ENCODE peak calls at places on chromosomes 6 and 20, in eight cellular contexts. G is PC-3, B is ovary, S is H9, V is AG10803, X is endothelial cell of umbilical vein, J is body of pancreas, N is fibroblast of the aortic adventitia. W is an unnamed sample.

GRCh38 chr20:58629213-58629575 is 21.9 kb upstream of the STX16 start:
- DNase-seq in B (no peak), S (no peak), G (no peak), X (no peak), V (no peak), J (no peak), N (no peak), W (no peak)

GRCh38 chr6:13762648-13763441 is 51.2 kb upstream of the RANBP9 start:
- DNase-seq in J (no peak), V (peak; percentile 99), S (no peak), X (no peak), G (no peak), B (peak; percentile 52), N (peak; percentile 96), W (peak; percentile 88)

GRCh38 chr6:31214516-31214915 is 44.0 kb upstream of the POU5F1 start:
- DNase-seq in X (no peak), J (no peak), B (no peak), N (no peak), G (peak; percentile 10), V (no peak), S (no peak), W (no peak)

GRCh38 chr6:167227984-167228383 is 63.1 kb upstream of the UNC93A start:
- DNase-seq in S (peak; percentile 75), N (no peak), J (no peak), B (no peak), X (no peak), G (no peak), V (no peak), W (no peak)

GRCh38 chr6:3635482-3635881 is 116.0 kb downstream of the PXDC1 start:
- DNase-seq in B (no peak), J (no peak), V (no peak), G (no peak), X (no peak), N (no peak), S (no peak), W (no peak)

GRCh38 chr6:107128175-107128574 is 12.9 kb upstream of the BEND3 start:
- DNase-seq in J (no peak), X (no peak), G (no peak), S (no peak), B (no peak), N (peak; percentile 63), V (peak; percentile 52), W (peak; percentile 32)

GRCh38 chr6:170210651-170211403 is 80.1 kb downstream of the DLL1 start:
- DNase-seq in N (no peak), S (no peak), X (no peak), B (no peak), V (no peak), J (no peak), G (no peak), W (no peak)

GRCh38 chr20:48329676-48330644 is 497.8 kb downstream of the PREX1 start:
- DNase-seq in S (peak; percentile 55), X (peak; percentile 38), J (no peak), G (peak; percentile 80), N (peak; percentile 36), B (no peak), V (no peak), W (peak; percentile 22)

GRCh38 chr6:315921-316752 is 23.9 kb downstream of the DUSP22 start:
- DNase-seq in X (no peak), J (no peak), N (no peak), B (no peak), G (no peak), V (peak; percentile 22), S (no peak), W (no peak)

GRCh38 chr6:18748314-18748713 is 361.2 kb downstream of the RNF144B start:
- DNase-seq in V (no peak), J (no peak), N (no peak), G (no peak), B (no peak), S (no peak), X (no peak), W (no peak)

GRCh38 chr6:136959471-136959891 is 37.4 kb downstream of the SLC35D3 start:
- DNase-seq in J (no peak), X (no peak), S (peak; percentile 79), B (no peak), N (no peak), V (no peak), G (no peak), W (no peak)

GRCh38 chr6:9507136-9507895 is 907.6 kb downstream of the TFAP2A start:
- DNase-seq in N (no peak), J (no peak), B (no peak), G (no peak), V (no peak), X (no peak), S (no peak), W (no peak)

GRCh38 chr20:1669304-1669703 is 11.7 kb upstream of the SIRPG start:
- DNase-seq in V (peak; percentile 16), N (no peak), J (no peak), X (no peak), B (no peak), S (no peak), G (no peak), W (peak; percentile 16)

GRCh38 chr20:584375-585301 is 25.5 kb downstream of the TCF15 start:
- DNase-seq in V (no peak), J (no peak), S (no peak), G (peak; percentile 27), N (no peak), X (no peak), B (no peak), W (peak; percentile 8)

GRCh38 chr20:588476-588875 is 21.6 kb downstream of the TCF15 start:
- DNase-seq in X (no peak), V (no peak), N (no peak), G (no peak), B (no peak), J (no peak), S (no peak), W (no peak)

GRCh38 chr20:592506-592905 is 17.6 kb downstream of the TCF15 start:
- DNase-seq in X (no peak), V (no peak), S (no peak), N (no peak), G (no peak), B (no peak), J (no peak), W (no peak)

GRCh38 chr20:591941-592340 is 18.2 kb downstream of the TCF15 start:
- DNase-seq in G (no peak), S (no peak), V (no peak), N (no peak), X (no peak), B (no peak), J (no peak), W (no peak)

DNA sequence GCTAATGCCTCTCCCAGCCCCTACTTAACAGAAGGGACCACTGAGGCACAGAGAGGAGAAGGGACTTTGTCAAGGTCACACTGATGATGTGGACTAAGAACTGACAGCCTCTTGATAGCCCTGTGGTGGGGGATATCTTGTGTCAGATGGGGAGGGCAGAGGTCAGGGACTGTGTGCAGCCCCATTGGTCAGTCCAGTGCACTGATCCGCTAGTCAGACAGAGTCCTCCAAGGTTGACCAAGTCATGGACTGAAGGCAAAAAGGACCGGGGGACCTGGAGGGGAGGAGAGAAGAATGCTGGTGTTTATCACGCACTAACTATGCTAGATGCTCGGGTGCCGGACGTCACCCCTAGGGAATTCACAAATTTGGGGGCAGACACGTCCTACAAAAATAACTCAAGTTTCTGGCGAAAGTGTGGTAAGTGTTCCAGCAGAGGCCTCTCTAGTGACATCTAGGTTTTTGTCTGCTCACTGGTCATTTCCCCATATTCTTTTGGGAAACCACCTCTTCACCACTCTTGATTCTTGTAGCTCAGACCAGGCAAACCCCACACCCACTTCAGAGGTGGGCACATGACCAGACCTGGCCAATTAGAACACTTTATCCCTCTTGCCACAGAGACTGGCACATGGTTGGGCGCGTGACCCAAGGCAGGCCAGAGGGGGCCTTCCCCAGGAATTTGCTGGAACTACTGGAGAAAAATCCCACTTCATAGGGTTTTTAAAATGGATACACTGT is 21.0 kb downstream of the TCF15 start:
- DNase-seq in J (no peak), G (no peak), V (no peak), B (no peak), N (no peak), S (no peak), X (no peak), W (no peak)
- TF ChIP-seq CTCF in J (no peak), G (no peak), V (no peak), B (no peak), N (no peak), S (no peak), X (no peak), W (no peak)

DNA sequence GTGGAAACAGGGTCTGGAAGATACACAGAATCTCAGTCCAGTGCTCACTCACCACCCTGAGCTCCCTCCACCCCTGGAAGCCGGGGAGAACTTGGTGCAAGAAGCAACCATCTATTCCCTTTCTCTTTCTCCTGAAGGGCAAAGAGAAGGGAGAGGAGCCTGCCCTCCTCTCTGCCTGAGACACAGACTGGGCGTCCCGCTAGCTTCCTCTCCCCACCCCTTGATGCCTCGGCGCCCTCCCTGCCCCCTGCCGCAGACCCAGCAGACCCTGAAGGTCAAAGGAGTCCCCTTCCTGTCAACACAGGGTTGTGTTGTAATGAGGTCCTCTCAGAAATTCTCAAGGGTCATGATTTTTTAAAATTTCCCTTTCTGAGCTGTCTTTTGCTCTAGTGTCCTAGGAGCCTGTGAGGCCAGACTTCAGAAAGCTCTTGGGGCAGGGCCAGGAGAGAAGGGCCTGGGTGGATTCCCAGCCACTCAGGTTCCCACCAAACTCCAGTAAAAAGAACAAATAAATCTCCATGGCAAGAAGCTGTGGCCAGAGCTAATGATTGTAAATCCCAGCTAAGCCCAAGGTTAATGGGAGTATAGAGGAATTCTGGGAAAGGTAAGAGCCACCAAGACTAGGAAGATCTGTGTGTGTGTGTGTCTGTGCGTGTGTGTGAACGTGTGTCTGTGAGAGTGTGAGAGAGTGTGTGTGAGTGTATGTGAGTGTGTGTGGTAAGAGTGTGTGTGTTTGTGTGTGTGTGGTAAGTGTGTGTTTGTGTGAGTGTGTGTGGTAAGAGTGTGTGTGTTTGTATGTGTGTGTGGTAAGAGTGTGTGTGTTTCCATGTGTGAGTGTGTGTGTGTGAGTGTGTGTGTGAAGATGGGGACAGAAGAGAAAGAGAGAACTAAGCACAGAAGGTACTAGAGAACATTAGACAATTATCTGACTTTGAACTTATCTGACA is 1.0 kb upstream of the JPH2 start:
- DNase-seq in X (no peak), V (peak; percentile 80), S (no peak), B (no peak), N (peak; percentile 34), G (peak; percentile 39), J (no peak), W (no peak)
- TF ChIP-seq CTCF in X (no peak), V (no peak), S (no peak), B (no peak), N (no peak), G (no peak), J (no peak), W (no peak)

DNA sequence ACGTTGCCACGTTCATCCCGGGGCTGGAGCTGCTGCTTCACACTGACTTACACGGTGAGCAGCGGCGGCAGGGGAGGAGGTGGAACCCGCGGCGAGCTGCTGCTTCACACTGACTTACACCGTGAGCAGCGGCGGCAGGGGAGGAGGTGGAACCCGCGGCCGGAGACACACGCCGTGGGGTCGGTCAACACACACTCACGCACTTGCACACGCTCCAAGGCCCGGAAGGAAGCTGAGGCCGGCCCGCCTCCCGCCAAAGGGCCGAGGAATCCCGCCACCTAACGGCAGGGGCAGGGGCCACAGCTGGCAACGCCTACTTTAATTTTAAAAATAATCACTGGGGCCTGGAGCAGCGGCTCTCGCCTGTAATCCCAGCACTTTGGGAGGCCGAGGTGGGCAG is 94.4 kb upstream of the FOXC1 start:
- DNase-seq in X (no peak), S (no peak), N (no peak), B (no peak), V (no peak), G (no peak), J (no peak), W (no peak)
- TF ChIP-seq CTCF in X (no peak), S (peak; percentile 36), N (no peak), B (no peak), V (no peak), G (no peak), J (no peak), W (no peak)

GRCh38 chr20:57434390-57434700 is 43.1 kb downstream of the RBM38 start:
- DNase-seq in G (no peak), B (no peak), X (no peak), V (no peak), J (no peak), N (no peak), S (no peak), W (no peak)
- TF ChIP-seq CTCF in G (peak; percentile 49), B (no peak), X (no peak), V (no peak), J (no peak), N (no peak), S (peak; percentile 51), W (no peak)

W was measured in fibroblast of mammary gland.